ENCODE peak calls at places on chromosome 13, in eight cellular contexts. Q is Calu3, W is thoracic aorta, G is heart right ventricle, X is IMR-90, K is hepatocyte, D is AG10803, N is fibroblast of the aortic adventitia. H is an unnamed sample.

GRCh38 chr13:28324181-28324789 is 170.6 kb downstream of the FLT1 start:
- DNase-seq in Q (peak; percentile 64), W (no peak), G (peak; percentile 81), X (peak; percentile 73), K (peak; percentile 78), D (peak; percentile 68), N (peak; percentile 77), H (peak; percentile 34)

GRCh38 chr13:43905435-43906031 is 25.8 kb downstream of the LACC1 start:
- DNase-seq in Q (peak; percentile 23), W (no peak), G (peak; percentile 42), X (peak; percentile 77), K (peak; percentile 81), D (peak; percentile 72), N (peak; percentile 86), H (no peak)

GRCh38 chr13:110109910-110110309 is 197.0 kb downstream of the COL4A1 start:
- DNase-seq in Q (no peak), W (peak; percentile 38), G (peak; percentile 74), X (peak; percentile 95), K (peak; percentile 68), D (peak; percentile 93), N (peak; percentile 92), H (no peak)

GRCh38 chr13:85366759-85367417 is 432.3 kb downstream of the SLITRK6 start:
- DNase-seq in Q (no peak), W (no peak), G (no peak), X (peak; percentile 52), K (no peak), D (no peak), N (no peak), H (no peak)

GRCh38 chr13:62799038-62799535 is 1383.4 kb upstream of the PCDH20 start:
- DNase-seq in Q (no peak), W (no peak), G (no peak), X (no peak), K (no peak), D (no peak), N (no peak), H (no peak)

GRCh38 chr13:65940720-65941119 is 1289.4 kb downstream of the PCDH9 start:
- DNase-seq in Q (no peak), W (no peak), G (peak; percentile 19), X (no peak), K (no peak), D (no peak), N (no peak), H (no peak)

GRCh38 chr13:64446372-64446771 is 2783.8 kb downstream of the PCDH9 start:
- DNase-seq in Q (no peak), W (no peak), G (no peak), X (no peak), K (peak; percentile 10), D (no peak), N (no peak), H (no peak)

GRCh38 chr13:36858285-36858684 is 39.3 kb downstream of the RFXAP start:
- DNase-seq in Q (no peak), W (no peak), G (no peak), X (peak; percentile 65), K (peak; percentile 77), D (peak; percentile 64), N (peak; percentile 75), H (no peak)

GRCh38 chr13:91564422-91564821 is 166.0 kb downstream of the GPC5 start:
- DNase-seq in Q (no peak), W (no peak), G (no peak), X (no peak), K (no peak), D (no peak), N (no peak), H (no peak)

GRCh38 chr13:29621401-29621800 is 25.9 kb upstream of the SLC7A1 start:
- DNase-seq in Q (no peak), W (no peak), G (no peak), X (peak; percentile 68), K (no peak), D (peak; percentile 53), N (no peak), H (no peak)

GRCh38 chr13:100230813-100231575 is 142.1 kb downstream of the PCCA start:
- DNase-seq in Q (no peak), W (no peak), G (no peak), X (no peak), K (no peak), D (no peak), N (no peak), H (no peak)

GRCh38 chr13:51584731-51585191 is 499 bp downstream of the WDFY2 start:
- DNase-seq in Q (peak; percentile 51), W (peak; percentile 15), G (peak; percentile 46), X (peak; percentile 37), K (peak; percentile 81), D (peak; percentile 31), N (peak; percentile 49), H (peak; percentile 66)

GRCh38 chr13:80339578-80339840 is 1.4 kb downstream of the SPRY2 start:
- DNase-seq in Q (no peak), W (no peak), G (no peak), X (no peak), K (no peak), D (no peak), N (no peak), H (no peak)

GRCh38 chr13:69644447-69644846 is 463.2 kb upstream of the ATXN8OS start:
- DNase-seq in Q (no peak), W (no peak), G (no peak), X (no peak), K (no peak), D (no peak), N (no peak), H (no peak)

GRCh38 chr13:32314271-32314967 is 744 bp downstream of the ZAR1L start:
- DNase-seq in Q (no peak), W (no peak), G (peak; percentile 30), X (no peak), K (no peak), D (no peak), N (no peak), H (no peak)

GRCh38 chr13:76829572-76830327 is 56.5 kb downstream of the KCTD12 start:
- DNase-seq in Q (no peak), W (no peak), G (peak; percentile 64), X (no peak), K (no peak), D (no peak), N (peak; percentile 43), H (no peak)

GRCh38 chr13:105035092-105035491 is 1500.4 kb downstream of the EFNB2 start:
- DNase-seq in Q (no peak), W (no peak), G (no peak), X (no peak), K (no peak), D (no peak), N (no peak), H (no peak)

GRCh38 chr13:106867249-106867648 is 299.3 kb upstream of the ARGLU1 start:
- DNase-seq in Q (no peak), W (no peak), G (peak; percentile 13), X (no peak), K (peak; percentile 23), D (no peak), N (no peak), H (no peak)

GRCh38 chr13:30810261-30810701 is 74.9 kb downstream of the ALOX5AP start:
- DNase-seq in Q (no peak), W (no peak), G (no peak), X (no peak), K (no peak), D (no peak), N (no peak), H (no peak)

GRCh38 chr13:30806784-30807183 is 71.4 kb downstream of the ALOX5AP start:
- DNase-seq in Q (no peak), W (no peak), G (no peak), X (peak; percentile 88), K (no peak), D (peak; percentile 78), N (peak; percentile 87), H (no peak)

GRCh38 chr13:30809787-30810186 is 74.4 kb downstream of the ALOX5AP start:
- DNase-seq in Q (no peak), W (no peak), G (no peak), X (no peak), K (no peak), D (no peak), N (no peak), H (no peak)

GRCh38 chr13:30807392-30807791 is 72.0 kb downstream of the ALOX5AP start:
- DNase-seq in Q (no peak), W (no peak), G (no peak), X (no peak), K (no peak), D (no peak), N (no peak), H (no peak)

DNA sequence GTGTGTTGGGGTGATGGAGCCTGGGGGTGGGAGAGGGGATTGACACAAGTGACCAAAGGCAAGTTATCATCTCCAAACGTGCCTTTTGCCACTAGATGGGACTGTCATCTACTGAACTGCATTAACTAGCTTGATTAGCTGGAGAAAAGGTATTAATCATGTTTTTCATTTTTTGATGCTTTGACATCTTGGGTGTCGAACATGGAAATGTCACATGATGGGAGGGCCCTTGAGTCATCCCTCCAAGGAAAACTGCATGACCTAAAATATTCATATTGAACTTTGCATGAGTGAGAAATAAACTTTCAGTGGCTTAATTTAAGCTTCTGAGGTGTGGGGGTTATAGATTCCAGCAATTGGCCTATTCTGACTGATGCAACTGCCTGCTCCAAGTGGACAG is 73.3 kb downstream of the ALOX5AP start:
- DNase-seq in Q (no peak), W (no peak), G (no peak), X (no peak), K (no peak), D (no peak), N (no peak), H (no peak)
- TF ChIP-seq CTCF in Q (no peak), W (no peak), G (no peak), X (no peak), K (no peak), D (peak; percentile 5), N (no peak), H (no peak)

GRCh38 chr13:102091231-102091630 is 310.6 kb downstream of the FGF14 start:
- DNase-seq in Q (peak; percentile 3), W (no peak), G (no peak), X (no peak), K (peak; percentile 6), D (no peak), N (no peak), H (no peak)
- TF ChIP-seq CTCF in Q (no peak), W (no peak), G (peak; percentile 9), X (no peak), K (no peak), D (no peak), N (no peak), H (no peak)

DNA sequence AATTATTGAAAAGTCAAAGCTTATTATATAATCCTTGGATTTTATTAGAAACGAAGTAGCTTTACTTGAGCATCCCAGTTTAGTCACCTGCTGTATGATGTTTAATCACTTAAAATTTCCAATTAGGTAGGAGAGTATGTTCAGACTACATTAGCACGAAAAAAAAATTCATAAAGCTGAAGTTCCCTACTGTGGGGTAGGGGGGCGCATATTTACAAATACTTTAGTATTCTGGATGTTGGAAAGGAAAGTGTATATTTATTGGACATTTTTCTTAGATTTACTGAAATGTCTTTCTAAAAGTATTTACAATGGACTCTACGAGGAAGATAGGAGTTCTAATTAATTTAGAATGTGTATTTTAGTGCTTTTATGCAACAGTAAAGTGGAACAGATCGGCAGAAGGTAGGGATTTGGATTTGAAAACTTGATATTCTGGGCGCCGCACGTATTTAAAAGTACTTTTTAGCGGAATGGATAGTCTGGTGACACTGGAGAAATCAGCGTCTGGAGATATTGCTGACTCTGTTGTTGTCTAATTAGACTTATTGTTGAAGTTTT is 1.9 kb downstream of the CDK8 start:
- DNase-seq in Q (no peak), W (no peak), G (no peak), X (peak; percentile 4), K (peak; percentile 19), D (no peak), N (peak; percentile 32), H (no peak)
- TF ChIP-seq CTCF in Q (no peak), W (no peak), G (peak; percentile 27), X (peak; percentile 31), K (peak; percentile 43), D (peak; percentile 41), N (peak; percentile 54), H (peak; percentile 37)

GRCh38 chr13:53200498-53201453 is 172.2 kb downstream of the OLFM4 start:
- DNase-seq in Q (no peak), W (no peak), G (peak; percentile 13), X (peak; percentile 1), K (peak; percentile 89), D (peak; percentile 7), N (no peak), H (no peak)
- TF ChIP-seq CTCF in Q (no peak), W (peak; percentile 26), G (peak; percentile 51), X (peak; percentile 46), K (peak; percentile 86), D (peak; percentile 35), N (no peak), H (no peak)

H was measured in natural killer cell.